ENCODE peak calls at places on chromosomes 5 and 9, in four cellular contexts. A, R, U and T are unnamed samples.

GRCh38 chr5:118611332-118611945 is 376.9 kb downstream of the DTWD2 start:
- DNase-seq in A (no peak), R (peak), U (peak), T (peak)

GRCh38 chr9:86801246-86801645 is 146.1 kb downstream of the GAS1 start:
- DNase-seq in A (no peak), R (no peak), U (no peak), T (peak)

GRCh38 chr5:149030392-149030791 is 32.5 kb downstream of the SH3TC2 start:
- DNase-seq in A (no peak), R (no peak), U (no peak), T (peak)

GRCh38 chr9:126499005-126499910 is 114.5 kb upstream of the LMX1B start:
- DNase-seq in A (no peak), R (peak), U (peak), T (peak)

GRCh38 chr5:137563646-137564474 is 64.7 kb upstream of the SPOCK1 start:
- DNase-seq in A (no peak), R (no peak), U (no peak), T (peak)

GRCh38 chr9:23643656-23644258 is 182.3 kb downstream of the ELAVL2 start:
- DNase-seq in A (no peak), R (no peak), U (no peak), T (no peak)

GRCh38 chr5:69202497-69202896 is 13.1 kb downstream of the CENPH start:
- DNase-seq in A (no peak), R (no peak), U (no peak), T (peak)

GRCh38 chr5:149283611-149284480 is 12.2 kb downstream of the AFAP1L1 start:
- DNase-seq in A (no peak), R (no peak), U (no peak), T (no peak)

GRCh38 chr9:136225366-136225747 is 20.3 kb downstream of the QSOX2 start:
- DNase-seq in A (peak), R (no peak), U (no peak), T (no peak)

GRCh38 chr9:113164536-113165300 is 13.9 kb downstream of the SLC31A2 start:
- DNase-seq in A (no peak), R (no peak), U (no peak), T (peak)

GRCh38 chr5:35337332-35338168 is 107.3 kb upstream of the PRLR start:
- DNase-seq in A (no peak), R (no peak), U (no peak), T (no peak)

GRCh38 chr9:111597852-111598729 is 1.4 kb downstream of the PTGR1 start:
- DNase-seq in A (no peak), R (peak), U (peak), T (peak)

GRCh38 chr9:100084734-100085133 is 14.1 kb downstream of the ERP44 start:
- DNase-seq in A (peak), R (no peak), U (no peak), T (no peak)

GRCh38 chr5:178489281-178489976 is 100.8 kb downstream of the COL23A1 start:
- DNase-seq in A (no peak), R (no peak), U (no peak), T (no peak)

GRCh38 chr5:143694357-143694756 is 117.6 kb upstream of the HMHB1 start:
- DNase-seq in A (no peak), R (peak), U (no peak), T (no peak)

GRCh38 chr9:129656795-129657390 is 8.6 kb upstream of the PRRX2 start:
- DNase-seq in A (no peak), R (peak), U (no peak), T (peak)

GRCh38 chr5:34991486-34992238 is 56.1 kb downstream of the AGXT2 start:
- DNase-seq in A (no peak), R (no peak), U (no peak), T (peak)

GRCh38 chr5:120304653-120305052 is 159.4 kb upstream of the PRR16 start:
- DNase-seq in A (no peak), R (no peak), U (no peak), T (peak)

GRCh38 chr9:127316586-127317383 is 52.2 kb downstream of the GARNL3 start:
- DNase-seq in A (no peak), R (no peak), U (no peak), T (peak)

GRCh38 chr9:127417130-127418036 is 6.8 kb upstream of the ZNF79 start:
- DNase-seq in A (no peak), R (no peak), U (no peak), T (peak)

GRCh38 chr5:143800715-143801114 is 11.2 kb upstream of the HMHB1 start:
- DNase-seq in A (no peak), R (no peak), U (no peak), T (no peak)

GRCh38 chr5:93454896-93455295 is 126.1 kb downstream of the NR2F1-AS1 start:
- DNase-seq in A (no peak), R (no peak), U (no peak), T (no peak)

GRCh38 chr9:122498883-122499288 is 11.7 kb upstream of the OR1J2 start:
- DNase-seq in A (no peak), R (peak), U (peak), T (peak)

GRCh38 chr5:98308231-98308630 is 465.2 kb upstream of the RGMB start:
- DNase-seq in A (no peak), R (no peak), U (no peak), T (no peak)

GRCh38 chr9:137480686-137481683 is 21.9 kb upstream of the NSMF start:
- DNase-seq in A (no peak), R (no peak), U (no peak), T (no peak)

GRCh38 chr9:137479892-137480685 is 21.0 kb upstream of the NSMF start:
- DNase-seq in A (no peak), R (no peak), U (no peak), T (no peak)

GRCh38 chr9:137479315-137479861 is 20.3 kb upstream of the NSMF start:
- DNase-seq in A (no peak), R (no peak), U (no peak), T (peak)

GRCh38 chr9:137484551-137485315 is 25.6 kb upstream of the NSMF start:
- DNase-seq in A (no peak), R (no peak), U (no peak), T (no peak)

DNA sequence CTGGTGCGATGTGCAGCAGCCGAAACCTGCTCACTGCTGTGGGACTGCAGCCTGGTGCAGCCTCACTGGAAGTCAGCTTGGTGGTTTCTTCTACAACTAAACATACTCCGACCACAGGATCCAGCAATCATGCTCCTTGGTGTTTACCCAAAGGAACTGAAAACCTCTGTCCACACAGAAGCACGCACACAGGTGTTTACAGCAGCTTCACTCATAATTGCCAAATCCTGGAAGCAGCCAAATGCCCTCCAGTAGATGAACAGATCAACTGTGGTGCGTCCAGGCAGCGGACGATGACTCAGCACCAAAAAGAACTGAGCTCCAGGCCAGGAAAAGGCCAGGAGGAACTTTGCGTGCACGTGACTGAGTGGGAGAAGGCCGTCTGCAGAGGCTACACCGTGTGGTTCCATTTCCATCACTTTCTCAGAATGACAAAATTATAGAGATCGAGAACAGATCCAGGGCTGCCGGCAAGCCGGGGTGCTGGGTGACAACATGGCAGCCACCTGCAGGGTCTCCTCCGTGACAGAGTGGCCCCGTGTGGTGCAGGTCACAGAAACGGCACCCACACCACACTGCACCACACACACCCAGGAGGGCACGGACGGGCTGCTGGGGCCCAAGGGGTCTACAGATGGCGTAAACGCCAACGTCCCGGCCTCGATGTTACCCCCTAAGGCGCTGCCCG is 23.1 kb upstream of the NSMF start:
- DNase-seq in A (peak), R (peak), U (peak), T (peak)
- TF ChIP-seq RAD21 in A (no peak), R (no peak), U (no peak), T (no peak)

GRCh38 chr5:1730487-1730847 is 69.2 kb downstream of the MRPL36 start:
- DNase-seq in A (no peak), R (no peak), U (no peak), T (no peak)

GRCh38 chr5:1732955-1733354 is 66.7 kb downstream of the MRPL36 start:
- DNase-seq in A (no peak), R (no peak), U (no peak), T (no peak)

GRCh38 chr5:1731091-1731639 is 68.5 kb downstream of the MRPL36 start:
- DNase-seq in A (no peak), R (no peak), U (no peak), T (no peak)

GRCh38 chr5:1733369-1733768 is 66.3 kb downstream of the MRPL36 start:
- DNase-seq in A (no peak), R (no peak), U (no peak), T (no peak)

GRCh38 chr5:1732238-1732880 is 67.3 kb downstream of the MRPL36 start:
- DNase-seq in A (no peak), R (no peak), U (no peak), T (no peak)
- TF ChIP-seq MXI1 in A (no peak), R (no peak), U (no peak), T (no peak)

GRCh38 chr5:50663636-50664035 is 2.8 kb upstream of the PARP8 start:
- DNase-seq in A (no peak), R (no peak), U (no peak), T (no peak)
- TF ChIP-seq RAD21 in A (no peak), R (no peak), U (no peak), T (no peak)

GRCh38 chr5:101160002-101160401 is 256.9 kb upstream of the ST8SIA4 start:
- DNase-seq in A (no peak), R (no peak), U (no peak), T (no peak)
- TF ChIP-seq MXI1 in A (no peak), R (no peak), U (no peak), T (no peak)